ENCODE peak calls at places on chromosomes 7 and 10, in six cellular contexts. V, D, Y, Q, L and I are unnamed samples.

GRCh38 chr10:125812128-125812527 is 10.9 kb downstream of the UROS start:
- DNase-seq in Q (no peak), Y (peak), V (no peak), D (no peak), L (no peak), I (no peak)

GRCh38 chr7:80834105-80834410 is 84.8 kb downstream of the SEMA3C start:
- DNase-seq in Q (no peak), V (no peak), L (no peak), Y (no peak), D (no peak), I (no peak)

GRCh38 chr10:7133270-7133669 is 277.6 kb downstream of the SFMBT2 start:
- DNase-seq in Y (no peak), L (no peak), Q (no peak), V (no peak), D (no peak), I (no peak)

GRCh38 chr7:129739427-129739826 is 127.9 kb downstream of the NRF1 start:
- DNase-seq in D (peak), L (no peak), Y (no peak), Q (no peak), V (peak), I (no peak)

GRCh38 chr7:143416565-143417149 is 8.0 kb upstream of the EPHA1 start:
- DNase-seq in L (no peak), Y (peak), D (no peak), V (no peak), Q (no peak), I (no peak)

GRCh38 chr7:103447073-103447960 is 1.3 kb upstream of the SLC26A5 start:
- DNase-seq in Y (peak), D (no peak), V (no peak), L (no peak), Q (peak), I (peak)

GRCh38 chr7:43650457-43651052 is 67.6 kb downstream of the STK17A start:
- DNase-seq in Y (no peak), Q (no peak), L (peak), V (no peak), D (peak), I (peak)

GRCh38 chr7:1291040-1291689 is 58.5 kb downstream of the UNCX start:
- DNase-seq in V (no peak), Q (no peak), D (no peak), L (no peak), Y (no peak), I (no peak)

GRCh38 chr7:117665393-117665792 is 185.6 kb downstream of the CFTR start:
- DNase-seq in Q (no peak), L (no peak), D (no peak), V (no peak), Y (no peak), I (no peak)

GRCh38 chr7:155953781-155954549 is 141.7 kb upstream of the SHH start:
- DNase-seq in L (no peak), Y (no peak), D (no peak), Q (no peak), V (no peak), I (no peak)

GRCh38 chr10:58791137-58791536 is 278.5 kb downstream of the BICC1 start:
- DNase-seq in Q (no peak), V (no peak), L (no peak), D (no peak), Y (no peak), I (no peak)

GRCh38 chr10:2839081-2839725 is 228.1 kb upstream of the PFKP start:
- DNase-seq in Q (peak), D (no peak), Y (no peak), V (peak), L (no peak), I (no peak)

GRCh38 chr10:3972460-3973366 is 187.7 kb upstream of the KLF6 start:
- DNase-seq in L (no peak), V (no peak), Y (no peak), D (no peak), Q (no peak), I (no peak)

GRCh38 chr7:11077816-11078215 is 104.1 kb downstream of the PHF14 start:
- DNase-seq in Q (no peak), V (no peak), D (no peak), L (no peak), Y (no peak), I (no peak)

GRCh38 chr7:103989200-103989784 is at the start of gene RELN:
- DNase-seq in L (no peak), D (no peak), Y (no peak), V (no peak), Q (no peak), I (no peak)

GRCh38 chr7:18508441-18509427 is 13.2 kb downstream of the HDAC9 start:
- DNase-seq in D (no peak), V (no peak), L (no peak), Y (peak), Q (no peak), I (no peak)

GRCh38 chr7:98810166-98810802 is 59.5 kb downstream of the TMEM130 start:
- DNase-seq in Q (no peak), V (no peak), L (no peak), Y (no peak), D (no peak), I (no peak)

GRCh38 chr7:11319491-11320274 is 346.0 kb downstream of the PHF14 start:
- DNase-seq in Q (no peak), L (no peak), D (no peak), Y (no peak), V (no peak), I (no peak)

GRCh38 chr7:3092468-3092867 is 48.8 kb upstream of the CARD11 start:
- DNase-seq in Q (peak), V (peak), Y (no peak), D (peak), L (peak), I (peak)

GRCh38 chr10:91724933-91725332 is 73.3 kb upstream of the TNKS2 start:
- DNase-seq in Q (no peak), V (no peak), Y (no peak), L (no peak), D (no peak), I (no peak)

GRCh38 chr7:116574025-116574822 is 49.4 kb downstream of the CAV1 start:
- DNase-seq in Q (no peak), L (no peak), D (no peak), V (no peak), Y (no peak), I (no peak)

GRCh38 chr7:50595538-50596102 is 30.4 kb upstream of the DDC start:
- DNase-seq in V (peak), Y (peak), Q (no peak), L (no peak), D (no peak), I (no peak)

GRCh38 chr7:19051767-19052375 is 65.6 kb downstream of the TWIST1 start:
- DNase-seq in Q (no peak), L (peak), Y (no peak), D (peak), V (no peak), I (no peak)

GRCh38 chr10:92822964-92823363 is 25.4 kb upstream of the EXOC6 start:
- DNase-seq in Q (no peak), Y (no peak), D (no peak), V (no peak), L (no peak), I (no peak)

GRCh38 chr10:69656719-69657269 is 26.7 kb downstream of the FAM241B start:
- DNase-seq in Y (no peak), L (no peak), D (no peak), Q (no peak), V (no peak), I (no peak)

GRCh38 chr7:98213874-98214810 is 2.9 kb downstream of the BHLHA15 start:
- DNase-seq in D (no peak), L (no peak), Q (no peak), Y (no peak), V (no peak), I (no peak)

GRCh38 chr7:4030346-4030745 is 651.7 kb upstream of the FOXK1 start:
- DNase-seq in D (no peak), L (no peak), Q (no peak), Y (no peak), V (no peak), I (no peak)

GRCh38 chr10:80927419-80928078 is 389.8 kb downstream of the SH2D4B start:
- DNase-seq in Y (no peak), D (no peak), Q (no peak), V (no peak), L (no peak), I (no peak)

GRCh38 chr7:98276241-98276761 is 5.2 kb upstream of the BRI3 start:
- DNase-seq in L (no peak), D (no peak), Y (no peak), V (no peak), Q (no peak), I (no peak)

GRCh38 chr7:157445246-157445955 is 108.6 kb downstream of the DNAJB6 start:
- DNase-seq in V (no peak), L (no peak), Q (no peak), D (no peak), Y (no peak), I (no peak)

DNA sequence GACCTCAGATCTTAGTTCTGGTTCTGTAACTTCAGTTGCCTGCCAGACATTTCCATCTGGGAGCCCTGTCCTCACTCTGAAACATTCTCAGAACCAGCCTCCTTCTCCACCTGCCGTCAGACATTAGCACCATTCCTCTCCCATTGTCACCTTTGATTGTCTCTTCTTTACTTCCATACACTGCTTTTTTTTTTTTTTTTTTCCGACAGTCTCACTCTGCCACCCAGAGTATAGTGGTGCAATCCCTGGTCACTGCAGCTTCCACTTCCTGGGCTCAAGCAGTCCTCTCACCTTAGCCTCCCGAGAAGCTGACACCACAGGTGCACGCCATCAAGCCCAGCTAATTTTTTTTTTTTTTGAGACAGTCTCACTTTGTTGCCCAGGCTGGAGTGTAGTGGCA is 21.1 kb upstream of the HIPK2 start:
- DNase-seq in L (no peak), Y (no peak), V (no peak), D (no peak), Q (no peak), I (no peak)
- TF ChIP-seq CTCF in L (no peak), Y (no peak), V (no peak), D (no peak), Q (no peak), I (no peak)

DNA sequence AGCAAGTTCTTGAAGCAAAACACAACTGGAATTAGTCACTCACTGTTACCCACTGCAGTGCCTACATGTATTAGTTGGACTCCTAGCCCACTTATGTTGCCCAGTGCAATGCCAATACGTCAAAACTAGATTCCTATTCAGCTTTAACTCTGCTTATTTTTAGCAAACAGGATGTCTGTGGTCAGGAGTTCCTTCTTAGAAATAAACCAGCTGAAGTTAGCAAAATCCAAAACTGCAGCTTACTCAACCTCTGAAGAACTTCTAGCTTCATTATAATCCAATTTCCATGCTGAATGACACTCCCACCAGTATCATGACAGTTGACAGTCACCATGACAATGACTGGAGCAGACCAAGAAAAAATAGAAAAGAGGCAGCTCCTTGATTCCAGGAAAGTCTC is 327.6 kb downstream of the SORCS1 start:
- DNase-seq in D (no peak), Q (no peak), L (no peak), Y (no peak), V (no peak), I (peak)
- H3K4me3 ChIP-seq in D (no peak), Q (no peak), L (no peak), Y (no peak), V (no peak), I (no peak)

GRCh38 chr7:30470783-30471182 is 7.8 kb downstream of the NOD1 start:
- DNase-seq in Y (no peak), Q (peak), D (peak), L (no peak), V (no peak), I (no peak)

GRCh38 chr7:30468041-30468440 is 10.5 kb downstream of the NOD1 start:
- DNase-seq in Q (no peak), Y (no peak), V (no peak), D (no peak), L (no peak), I (no peak)

GRCh38 chr7:30468791-30469190 is 9.8 kb downstream of the NOD1 start:
- DNase-seq in Q (no peak), L (no peak), V (peak), D (peak), Y (no peak), I (no peak)

GRCh38 chr7:30470163-30470770 is 8.3 kb downstream of the NOD1 start:
- DNase-seq in V (peak), Y (no peak), L (no peak), Q (no peak), D (peak), I (no peak)

DNA sequence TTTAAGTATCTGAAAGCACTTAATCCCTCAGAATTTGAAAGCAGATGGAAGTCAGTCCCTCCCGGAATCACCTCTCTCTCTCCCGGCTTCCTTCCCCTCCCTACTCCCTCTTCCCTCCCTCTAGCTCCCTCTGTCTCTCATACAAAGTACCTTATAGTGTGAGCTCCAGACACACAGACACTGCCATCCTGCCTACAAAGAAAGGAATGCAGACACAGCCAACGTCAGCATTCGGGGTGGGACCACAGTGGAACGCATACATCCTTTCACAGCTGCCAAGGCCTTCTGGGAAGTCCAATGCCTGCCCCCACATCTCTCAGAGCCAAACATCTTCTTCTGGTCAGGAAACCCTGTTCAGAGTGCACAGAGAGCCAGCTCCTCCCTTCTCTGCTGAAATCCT is 9.3 kb downstream of the NOD1 start:
- DNase-seq in L (no peak), V (peak), D (peak), Q (no peak), Y (peak), I (no peak)
- TF ChIP-seq CTCF in L (no peak), V (peak), D (peak), Q (no peak), Y (peak), I (no peak)

GRCh38 chr7:114418117-114418516 is 3.5 kb downstream of the FOXP2 start:
- DNase-seq in Q (no peak), L (no peak), V (no peak), D (no peak), Y (no peak), I (no peak)

GRCh38 chr7:114414151-114415053 is at the start of gene FOXP2:
- DNase-seq in Y (no peak), Q (no peak), L (no peak), D (no peak), V (no peak), I (peak)

GRCh38 chr7:114415054-114415997 is 711 bp downstream of the FOXP2 start:
- DNase-seq in V (no peak), Q (no peak), Y (no peak), D (no peak), L (no peak), I (peak)

GRCh38 chr7:114413741-114414140 is 874 bp upstream of the FOXP2 start:
- DNase-seq in L (no peak), Y (no peak), D (no peak), V (no peak), Q (no peak), I (no peak)

GRCh38 chr7:114416089-114416990 is 1.7 kb downstream of the FOXP2 start:
- DNase-seq in L (no peak), Y (no peak), D (no peak), Q (no peak), V (no peak), I (no peak)
- H3K4me3 ChIP-seq in L (peak), Y (no peak), D (no peak), Q (no peak), V (peak), I (no peak)

GRCh38 chr10:70931168-70931805 is 42.9 kb upstream of the PCBD1 start:
- DNase-seq in V (no peak), Y (no peak), D (no peak), Q (no peak), L (no peak), I (no peak)
- TF ChIP-seq CTCF in V (no peak), Y (no peak), D (no peak), Q (no peak), L (no peak), I (no peak)

DNA sequence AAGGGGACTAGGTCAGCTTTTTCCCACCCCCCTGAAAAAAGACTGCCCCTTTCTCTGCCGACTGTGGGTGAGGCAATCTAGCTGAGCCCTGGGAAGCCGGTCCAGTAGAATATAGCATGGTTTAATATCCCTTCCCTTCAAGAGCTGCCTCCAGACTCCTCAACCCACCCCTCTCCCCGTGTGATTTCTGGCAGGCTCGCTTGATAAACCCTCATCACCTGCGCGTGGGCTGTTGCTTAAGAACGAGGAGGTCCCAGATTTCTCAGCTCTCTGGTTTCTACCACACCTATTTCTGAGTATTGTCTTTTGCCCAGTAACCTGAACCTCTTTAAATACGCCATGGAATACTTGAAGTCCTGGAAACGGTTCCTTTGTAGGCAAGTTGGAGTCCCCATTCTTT is 2.0 kb upstream of the LRRC4 start:
- DNase-seq in Y (no peak), V (no peak), L (no peak), D (no peak), Q (no peak), I (no peak)
- H3K4me3 ChIP-seq in Y (no peak), V (no peak), L (no peak), D (no peak), Q (no peak), I (no peak)

DNA sequence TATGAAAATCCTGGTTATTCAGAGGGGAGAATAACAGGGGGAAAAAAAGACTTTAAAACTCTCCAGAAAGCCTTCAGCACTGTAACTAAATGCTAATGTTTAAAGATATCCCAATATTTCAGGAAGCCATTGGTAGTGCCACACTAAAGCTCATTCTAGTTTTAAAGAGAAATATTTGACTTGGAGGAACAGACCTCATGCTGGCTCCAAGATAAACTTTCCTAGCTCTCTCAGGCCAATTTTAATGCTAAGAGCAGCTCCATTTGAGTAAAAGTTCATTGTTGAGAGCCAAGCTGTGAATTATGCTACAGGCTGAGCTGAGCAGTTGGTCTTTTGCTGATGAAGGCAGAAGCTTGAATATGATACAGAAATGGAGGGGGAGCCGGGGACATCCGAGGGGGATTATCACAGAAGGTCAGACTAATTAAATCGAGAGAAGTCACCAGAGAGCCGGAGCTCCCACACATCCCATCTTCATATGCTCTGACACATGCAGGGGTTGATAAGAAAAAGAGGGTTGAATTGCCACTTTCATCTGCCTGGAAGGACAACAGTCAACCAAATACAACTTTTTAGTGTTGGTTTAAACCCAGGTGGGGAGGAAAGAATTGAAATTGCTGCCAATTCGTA is 175.7 kb upstream of the AUTS2 start:
- DNase-seq in D (no peak), Y (no peak), V (no peak), L (no peak), Q (no peak), I (no peak)
- TF ChIP-seq CTCF in D (no peak), Y (no peak), V (no peak), L (no peak), Q (no peak), I (no peak)

DNA sequence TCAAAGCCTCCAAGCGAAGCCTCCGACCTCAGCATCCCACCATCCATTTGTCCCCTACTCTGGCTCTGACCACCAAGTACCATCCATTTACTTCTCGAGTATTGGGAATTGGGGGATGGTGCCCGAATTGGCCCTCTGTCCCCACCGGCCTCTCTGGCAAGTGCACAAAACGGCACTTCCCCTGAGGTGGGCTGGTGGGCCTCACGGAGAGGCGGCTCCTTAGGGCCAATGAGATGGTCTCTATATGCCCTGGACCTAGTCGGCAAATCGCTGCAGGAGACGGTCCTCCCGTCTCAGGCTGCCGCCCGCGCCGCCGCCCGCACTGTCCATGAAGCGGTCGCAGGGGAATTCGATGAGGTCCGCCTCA is 2.8 kb downstream of the TRIL start:
- DNase-seq in D (no peak), Y (no peak), Q (no peak), V (no peak), L (no peak), I (peak)
- H3K4me3 ChIP-seq in D (peak), Y (no peak), Q (no peak), V (peak), L (peak), I (no peak)

DNA sequence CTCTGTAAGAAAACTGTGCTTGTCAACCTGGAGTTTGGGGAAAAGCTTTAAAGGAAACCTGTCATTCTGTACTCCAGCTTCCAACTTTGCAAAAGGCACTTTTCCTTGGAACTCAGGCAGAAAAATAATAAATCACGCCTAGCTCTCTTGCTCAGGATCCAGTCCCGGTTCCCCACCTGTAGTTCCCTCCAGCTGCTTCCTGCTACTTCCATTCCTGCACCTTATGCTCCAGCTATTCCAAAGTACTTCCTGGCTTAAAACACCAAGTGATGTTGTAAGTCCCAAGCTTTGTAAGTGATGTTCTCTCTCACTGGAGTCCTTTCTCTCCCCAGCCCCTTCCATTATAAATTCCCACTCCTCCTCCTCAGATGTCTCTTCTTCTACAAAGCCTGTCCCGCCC is 98.6 kb downstream of the GRM8 start:
- DNase-seq in V (no peak), Q (no peak), Y (no peak), D (no peak), L (no peak), I (no peak)
- TF ChIP-seq CTCF in V (no peak), Q (no peak), Y (no peak), D (no peak), L (no peak), I (no peak)